ENCODE peak calls at places on chromosome 1, in ten cellular contexts. R is RWPE1; P is nucleus accumbens; K is Calu3; I is fibroblast of villous mesenchyme; G is CD4-positive, alpha-beta T cell; D is neural crest cell; W is germinal center; T is occipital lobe; Q is NCI-H187. L is an unnamed sample.

GRCh38 chr1:184941735-184942134 is 32.6 kb downstream of the NIBAN1 start:
- DNase-seq in R (no peak), P (no peak), K (no peak), I (no peak), G (no peak), D (no peak), W (no peak), T (no peak), Q (no peak), L (no peak)

GRCh38 chr1:23556661-23557470 is 2.4 kb downstream of the ID3 start:
- DNase-seq in R (peak), P (no peak), K (no peak), I (peak), G (no peak), D (no peak), W (no peak), T (no peak), Q (no peak), L (no peak)

GRCh38 chr1:197811769-197812168 is 36.5 kb upstream of the DENND1B start:
- DNase-seq in R (no peak), P (no peak), K (no peak), I (no peak), G (no peak), D (no peak), W (no peak), T (no peak), Q (no peak), L (no peak)

GRCh38 chr1:39154553-39155361 is 49.7 kb upstream of the MACF1 start:
- DNase-seq in R (no peak), P (no peak), K (no peak), I (peak), G (no peak), D (no peak), W (no peak), T (no peak), Q (peak), L (no peak)

GRCh38 chr1:230745071-230745470 is 2.1 kb upstream of the CAPN9 start:
- DNase-seq in R (no peak), P (no peak), K (no peak), I (no peak), G (no peak), D (no peak), W (no peak), T (no peak), Q (no peak), L (no peak)

GRCh38 chr1:192485692-192486436 is 89.7 kb upstream of the RGS1 start:
- DNase-seq in R (peak), P (no peak), K (peak), I (peak), G (no peak), D (no peak), W (no peak), T (no peak), Q (no peak), L (no peak)

GRCh38 chr1:192160186-192160585 is 1.9 kb downstream of the RGS18 start:
- DNase-seq in R (no peak), P (no peak), K (no peak), I (no peak), G (no peak), D (no peak), W (no peak), T (no peak), Q (no peak), L (no peak)

GRCh38 chr1:239545466-239545865 is 159.1 kb downstream of the CHRM3 start:
- DNase-seq in R (peak), P (no peak), K (no peak), I (no peak), G (no peak), D (no peak), W (no peak), T (no peak), Q (no peak), L (no peak)

GRCh38 chr1:30856260-30856790 is 52.2 kb downstream of the SDC3 start:
- DNase-seq in R (no peak), P (peak), K (peak), I (no peak), G (no peak), D (no peak), W (peak), T (no peak), Q (peak), L (no peak)

GRCh38 chr1:57470028-57470427 is 46.2 kb upstream of the DAB1 start:
- DNase-seq in R (no peak), P (no peak), K (no peak), I (no peak), G (no peak), D (no peak), W (no peak), T (no peak), Q (no peak), L (no peak)

GRCh38 chr1:28329395-28330153 is 734 bp downstream of the MED18 start:
- DNase-seq in R (no peak), P (no peak), K (peak), I (peak), G (no peak), D (peak), W (no peak), T (peak), Q (no peak), L (no peak)

GRCh38 chr1:77218477-77219165 is 609 bp downstream of the PIGK start:
- DNase-seq in R (peak), P (no peak), K (no peak), I (no peak), G (no peak), D (no peak), W (no peak), T (no peak), Q (no peak), L (peak)

GRCh38 chr1:113008365-113008714 is 52.3 kb upstream of the SLC16A1 start:
- DNase-seq in R (no peak), P (no peak), K (no peak), I (no peak), G (no peak), D (no peak), W (no peak), T (no peak), Q (no peak), L (no peak)

GRCh38 chr1:54124472-54124871 is 28.3 kb downstream of the CDCP2 start:
- DNase-seq in R (no peak), P (no peak), K (peak), I (no peak), G (no peak), D (no peak), W (no peak), T (no peak), Q (no peak), L (no peak)

GRCh38 chr1:229756666-229757065 is 130.6 kb downstream of the URB2 start:
- DNase-seq in R (peak), P (no peak), K (peak), I (peak), G (no peak), D (no peak), W (no peak), T (no peak), Q (no peak), L (no peak)

GRCh38 chr1:205072286-205072685 is 12.0 kb downstream of the TMEM81 start:
- DNase-seq in R (no peak), P (no peak), K (no peak), I (no peak), G (no peak), D (no peak), W (no peak), T (no peak), Q (no peak), L (no peak)

L was measured in GM20000.